ENCODE peak calls at places on chromosomes 13 and 19, in seven cellular contexts. One of them, this sample, is unnamed.

GRCh38 chr13:79973533-79973963 is 367.4 kb downstream of the SPRY2 start:
- DNase-seq in IMR-90: no peak
- DNase-seq in H1: no peak
- DNase-seq in H9: no peak
- DNase-seq in mesenchymal stem cell: no peak
- DNase-seq in neuronal stem cell: no peak
- DNase-seq in trophoblast cell: peak; percentile 29
- DNase-seq in this sample: peak; percentile 47

GRCh38 chr19:28633223-28634030 is 579.5 kb downstream of the UQCRFS1 start:
- DNase-seq in trophoblast cell: peak; percentile 71
- DNase-seq in IMR-90: peak; percentile 1
- DNase-seq in H9: peak; percentile 81
- DNase-seq in H1: peak; percentile 39
- DNase-seq in mesenchymal stem cell: peak; percentile 13
- DNase-seq in neuronal stem cell: peak; percentile 63
- DNase-seq in this sample: peak; percentile 84

GRCh38 chr13:71320452-71320851 is 546.6 kb downstream of the DACH1 start:
- DNase-seq in H9: no peak
- DNase-seq in IMR-90: peak; percentile 41
- DNase-seq in H1: no peak
- DNase-seq in trophoblast cell: peak; percentile 68
- DNase-seq in mesenchymal stem cell: peak; percentile 14
- DNase-seq in neuronal stem cell: no peak
- DNase-seq in this sample: peak; percentile 46

GRCh38 chr19:12873891-12874745 is 7.1 kb downstream of the DNASE2 start:
- DNase-seq in H9: no peak
- DNase-seq in mesenchymal stem cell: no peak
- DNase-seq in IMR-90: no peak
- DNase-seq in trophoblast cell: no peak
- DNase-seq in H1: no peak
- DNase-seq in neuronal stem cell: no peak
- DNase-seq in this sample: no peak

GRCh38 chr13:109773276-109773675 is 13.1 kb downstream of the IRS2 start:
- DNase-seq in neuronal stem cell: no peak
- DNase-seq in H9: no peak
- DNase-seq in H1: no peak
- DNase-seq in mesenchymal stem cell: no peak
- DNase-seq in IMR-90: no peak
- DNase-seq in trophoblast cell: peak; percentile 41
- DNase-seq in this sample: no peak

GRCh38 chr19:29858000-29858596 is 46.3 kb downstream of the CCNE1 start:
- DNase-seq in IMR-90: no peak
- DNase-seq in H1: no peak
- DNase-seq in trophoblast cell: peak; percentile 90
- DNase-seq in H9: peak; percentile 84
- DNase-seq in neuronal stem cell: no peak
- DNase-seq in mesenchymal stem cell: no peak
- DNase-seq in this sample: peak; percentile 69

GRCh38 chr19:29547981-29548380 is 22.2 kb downstream of the VSTM2B start:
- DNase-seq in H1: no peak
- DNase-seq in H9: no peak
- DNase-seq in mesenchymal stem cell: no peak
- DNase-seq in trophoblast cell: no peak
- DNase-seq in neuronal stem cell: no peak
- DNase-seq in IMR-90: no peak
- DNase-seq in this sample: no peak

GRCh38 chr19:43594710-43595604 is 977 bp downstream of the IRGQ start:
- DNase-seq in H1: no peak
- DNase-seq in IMR-90: peak; percentile 69
- DNase-seq in H9: peak; percentile 84
- DNase-seq in mesenchymal stem cell: peak; percentile 85
- DNase-seq in trophoblast cell: peak; percentile 85
- DNase-seq in neuronal stem cell: peak; percentile 53
- DNase-seq in this sample: peak; percentile 84

GRCh38 chr19:55670280-55671053 is 4.6 kb upstream of the EPN1 start:
- DNase-seq in H1: no peak
- DNase-seq in mesenchymal stem cell: no peak
- DNase-seq in trophoblast cell: no peak
- DNase-seq in IMR-90: peak; percentile 20
- DNase-seq in H9: peak; percentile 72
- DNase-seq in neuronal stem cell: no peak
- DNase-seq in this sample: no peak

GRCh38 chr13:54387607-54388006 is 1359.0 kb downstream of the OLFM4 start:
- DNase-seq in H1: no peak
- DNase-seq in mesenchymal stem cell: no peak
- DNase-seq in IMR-90: no peak
- DNase-seq in neuronal stem cell: no peak
- DNase-seq in H9: no peak
- DNase-seq in trophoblast cell: no peak
- DNase-seq in this sample: peak; percentile 24

GRCh38 chr19:12513531-12514061 is 29.0 kb upstream of the ZNF709 start:
- DNase-seq in H9: peak; percentile 39
- DNase-seq in mesenchymal stem cell: no peak
- DNase-seq in neuronal stem cell: no peak
- DNase-seq in trophoblast cell: no peak
- DNase-seq in H1: peak; percentile 21
- DNase-seq in IMR-90: no peak
- DNase-seq in this sample: no peak

GRCh38 chr13:95032114-95032513 is 269.1 kb downstream of the ABCC4 start:
- DNase-seq in H9: no peak
- DNase-seq in H1: no peak
- DNase-seq in mesenchymal stem cell: no peak
- DNase-seq in trophoblast cell: no peak
- DNase-seq in IMR-90: no peak
- DNase-seq in neuronal stem cell: no peak
- DNase-seq in this sample: no peak

GRCh38 chr19:29285187-29285687 is 72.3 kb upstream of the UQCRFS1 start:
- DNase-seq in mesenchymal stem cell: no peak
- DNase-seq in neuronal stem cell: no peak
- DNase-seq in IMR-90: no peak
- DNase-seq in H1: no peak
- DNase-seq in H9: no peak
- DNase-seq in trophoblast cell: no peak
- DNase-seq in this sample: no peak

GRCh38 chr19:43596842-43597461 is 557 bp downstream of the ZNF576 start:
- DNase-seq in trophoblast cell: no peak
- DNase-seq in mesenchymal stem cell: peak; percentile 23
- DNase-seq in neuronal stem cell: no peak
- DNase-seq in H1: no peak
- DNase-seq in H9: no peak
- DNase-seq in IMR-90: peak; percentile 13
- DNase-seq in this sample: no peak

GRCh38 chr19:4077800-4078683 is 11.3 kb upstream of the ZBTB7A start:
- DNase-seq in neuronal stem cell: no peak
- DNase-seq in mesenchymal stem cell: peak; percentile 35
- DNase-seq in H9: no peak
- DNase-seq in H1: no peak
- DNase-seq in IMR-90: no peak
- DNase-seq in trophoblast cell: no peak
- DNase-seq in this sample: peak; percentile 39

GRCh38 chr19:4075373-4075772 is 8.7 kb upstream of the ZBTB7A start:
- DNase-seq in H9: no peak
- DNase-seq in H1: no peak
- DNase-seq in neuronal stem cell: no peak
- DNase-seq in trophoblast cell: no peak
- DNase-seq in mesenchymal stem cell: no peak
- DNase-seq in IMR-90: no peak
- DNase-seq in this sample: no peak

GRCh38 chr19:4080473-4080872 is 13.8 kb upstream of the ZBTB7A start:
- DNase-seq in H1: no peak
- DNase-seq in trophoblast cell: peak; percentile 65
- DNase-seq in H9: no peak
- DNase-seq in IMR-90: no peak
- DNase-seq in mesenchymal stem cell: no peak
- DNase-seq in neuronal stem cell: no peak
- DNase-seq in this sample: no peak

GRCh38 chr19:4081441-4082129 is 14.9 kb upstream of the ZBTB7A start:
- DNase-seq in neuronal stem cell: no peak
- DNase-seq in H9: no peak
- DNase-seq in IMR-90: no peak
- DNase-seq in mesenchymal stem cell: no peak
- DNase-seq in H1: no peak
- DNase-seq in trophoblast cell: peak; percentile 58
- DNase-seq in this sample: peak; percentile 44

DNA sequence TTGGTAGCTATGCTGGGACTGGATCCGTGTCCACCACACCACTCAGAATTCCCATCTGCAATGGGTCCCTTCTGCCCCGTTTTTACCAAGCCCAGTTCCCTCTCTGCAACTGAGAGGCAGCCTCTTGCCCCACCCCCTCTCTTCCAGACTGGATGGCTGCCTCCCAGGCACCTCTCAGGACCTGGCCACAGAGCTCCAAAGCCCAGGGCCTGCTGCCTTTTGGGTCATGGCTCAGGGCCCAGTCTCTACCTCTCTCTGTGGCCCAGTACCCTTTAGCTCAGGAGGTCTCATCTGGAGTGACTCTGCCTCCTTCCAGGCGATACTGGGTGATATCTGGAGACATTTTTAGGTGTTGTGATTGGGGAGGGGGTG is 10.3 kb upstream of the ZBTB7A start:
- DNase-seq in mesenchymal stem cell: no peak
- DNase-seq in neuronal stem cell: no peak
- DNase-seq in H9: no peak
- DNase-seq in H1: no peak
- DNase-seq in IMR-90: no peak
- DNase-seq in trophoblast cell: no peak
- DNase-seq in this sample: no peak
- H3K27ac ChIP-seq in mesenchymal stem cell: no peak overlapping the region
- H3K27ac ChIP-seq in neuronal stem cell: no peak overlapping the region
- H3K27ac ChIP-seq in H9: no peak overlapping the region
- H3K27ac ChIP-seq in H1: no peak overlapping the region
- H3K27ac ChIP-seq in IMR-90: no peak overlapping the region
- H3K27ac ChIP-seq in trophoblast cell: no peak overlapping the region
- H3K27ac ChIP-seq in this sample: no peak overlapping the region

DNA sequence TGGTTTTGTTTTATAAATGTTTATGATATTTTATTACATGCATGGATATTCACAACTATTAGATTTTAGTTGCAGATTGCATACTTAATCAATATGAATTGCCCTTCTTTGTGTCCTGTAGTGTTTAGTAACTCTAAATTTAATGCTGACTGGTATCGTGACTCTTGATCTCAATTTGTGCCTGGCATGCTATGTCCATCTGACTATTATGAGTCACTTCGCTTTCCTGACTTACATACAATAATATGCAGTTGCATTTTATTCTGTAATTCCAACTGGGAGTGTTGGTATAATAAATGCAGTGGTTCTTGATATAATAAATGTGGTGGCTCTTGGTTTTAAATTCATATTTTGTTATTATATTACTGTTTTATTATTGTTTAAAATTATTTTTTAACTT is 277.5 kb downstream of the LIG4 start:
- DNase-seq in IMR-90: peak; percentile 0
- DNase-seq in trophoblast cell: no peak
- DNase-seq in H9: no peak
- DNase-seq in neuronal stem cell: no peak
- DNase-seq in H1: no peak
- DNase-seq in mesenchymal stem cell: no peak
- DNase-seq in this sample: no peak
- H4K8ac ChIP-seq in IMR-90: no peak overlapping the region
- H4K8ac ChIP-seq in trophoblast cell: no peak overlapping the region
- H4K8ac ChIP-seq in H9: no peak overlapping the region
- H4K8ac ChIP-seq in neuronal stem cell: no peak overlapping the region
- H4K8ac ChIP-seq in H1: no peak overlapping the region
- H4K8ac ChIP-seq in mesenchymal stem cell: no peak overlapping the region
- H4K8ac ChIP-seq in this sample: no peak overlapping the region

DNA sequence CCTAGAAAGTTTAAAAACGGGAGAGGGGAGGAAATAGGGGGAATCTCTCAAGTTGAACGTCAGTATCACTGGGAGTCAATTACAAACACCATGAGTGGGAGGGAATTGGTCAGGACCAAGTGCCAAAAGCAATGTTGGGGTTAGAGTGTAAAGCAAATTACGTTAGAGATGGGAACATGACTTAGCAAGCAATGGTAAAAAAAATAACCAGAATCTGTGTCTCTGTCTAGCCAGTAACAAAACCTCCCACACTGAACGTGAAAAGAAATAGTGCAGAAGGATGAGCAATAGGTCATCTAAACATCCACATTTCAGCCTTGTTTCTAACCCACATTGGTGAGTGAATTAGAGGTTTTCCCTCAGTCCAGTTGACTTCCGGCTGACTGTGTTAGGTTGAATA is 242.2 kb downstream of the COG6 start:
- DNase-seq in H9: no peak
- DNase-seq in H1: no peak
- DNase-seq in neuronal stem cell: no peak
- DNase-seq in mesenchymal stem cell: no peak
- DNase-seq in IMR-90: peak; percentile 5
- DNase-seq in trophoblast cell: no peak
- DNase-seq in this sample: no peak
- H3K27ac ChIP-seq in H9: no peak overlapping the region
- H3K27ac ChIP-seq in H1: no peak overlapping the region
- H3K27ac ChIP-seq in neuronal stem cell: no peak overlapping the region
- H3K27ac ChIP-seq in mesenchymal stem cell: no peak overlapping the region
- H3K27ac ChIP-seq in IMR-90: no peak overlapping the region
- H3K27ac ChIP-seq in trophoblast cell: no peak overlapping the region
- H3K27ac ChIP-seq in this sample: no peak overlapping the region

GRCh38 chr13:99408703-99409000 is 92.6 kb upstream of the TM9SF2 start:
- DNase-seq in trophoblast cell: no peak
- DNase-seq in IMR-90: no peak
- DNase-seq in neuronal stem cell: no peak
- DNase-seq in H1: no peak
- DNase-seq in H9: no peak
- DNase-seq in mesenchymal stem cell: no peak
- DNase-seq in this sample: no peak
- H4K8ac ChIP-seq in trophoblast cell: no peak overlapping the region
- H4K8ac ChIP-seq in IMR-90: no peak overlapping the region
- H4K8ac ChIP-seq in neuronal stem cell: no peak overlapping the region
- H4K8ac ChIP-seq in H1: no peak overlapping the region
- H4K8ac ChIP-seq in H9: no peak overlapping the region
- H4K8ac ChIP-seq in mesenchymal stem cell: no peak overlapping the region
- H4K8ac ChIP-seq in this sample: no peak overlapping the region

DNA sequence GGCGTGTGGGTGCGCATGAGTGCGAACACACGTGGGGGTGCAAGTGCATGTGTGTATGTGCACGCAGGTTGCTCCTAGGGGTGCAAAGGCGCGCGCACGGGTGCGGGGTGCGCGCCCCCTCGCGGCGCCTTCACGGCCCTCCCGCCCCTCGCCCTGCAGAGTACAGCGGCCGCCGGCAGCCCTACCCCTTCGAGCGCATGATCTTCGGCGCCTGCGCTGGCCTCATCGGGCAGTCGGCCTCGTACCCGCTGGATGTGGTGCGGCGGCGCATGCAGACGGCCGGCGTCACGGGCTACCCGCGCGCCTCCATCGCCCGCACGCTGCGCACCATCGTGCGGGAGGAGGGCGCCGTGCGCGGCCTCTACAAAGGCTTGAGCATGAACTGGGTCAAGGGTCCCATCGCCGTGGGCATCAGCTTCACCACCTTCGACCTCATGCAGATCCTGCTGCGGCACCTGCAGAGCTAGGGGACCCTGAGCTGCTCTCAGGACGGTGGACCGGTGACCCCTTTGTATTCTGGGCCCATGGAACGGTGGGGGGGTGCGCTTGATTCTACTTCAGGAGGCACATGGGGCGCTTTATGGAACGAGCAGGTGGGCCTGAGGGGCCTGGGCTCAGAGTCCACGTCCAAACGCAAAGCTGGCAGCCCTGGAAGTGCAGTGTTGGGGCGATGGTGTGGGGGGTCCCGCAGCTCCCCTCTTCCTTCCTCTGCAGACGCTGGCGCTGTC is 27.7 kb downstream of the TMEM161A start:
- DNase-seq in H1: no peak
- DNase-seq in IMR-90: no peak
- DNase-seq in H9: peak; percentile 69
- DNase-seq in trophoblast cell: peak; percentile 83
- DNase-seq in mesenchymal stem cell: no peak
- DNase-seq in neuronal stem cell: no peak
- DNase-seq in this sample: no peak
- H3K27ac ChIP-seq in H1: no peak overlapping the region
- H3K27ac ChIP-seq in IMR-90: no peak overlapping the region
- H3K27ac ChIP-seq in H9: no peak overlapping the region
- H3K27ac ChIP-seq in trophoblast cell: no peak overlapping the region
- H3K27ac ChIP-seq in mesenchymal stem cell: no peak overlapping the region
- H3K27ac ChIP-seq in neuronal stem cell: no peak overlapping the region
- H3K27ac ChIP-seq in this sample: no peak overlapping the region